ENCODE peak calls at places on chromosomes 4 and X, in four cellular contexts. N is lower leg skin; G is cardiac muscle cell; X is CD8-positive, alpha-beta T cell. A is an unnamed sample.
A peak's percentile ranks its signal among the peaks of the same experiment; 100 is the strongest.

GRCh38 chrX:22057667-22058066 is 25.5 kb downstream of the PHEX start:
- DNase-seq in G (no peak), N (no peak), X (no peak), A (no peak)

GRCh38 chrX:136636121-136636520 is 11.8 kb upstream of the CD40LG start:
- DNase-seq in X (no peak), G (no peak), N (no peak), A (no peak)

GRCh38 chrX:39725928-39726619 is 371.7 kb downstream of the BCOR start:
- DNase-seq in N (peak; percentile 76), G (peak; percentile 90), X (no peak), A (peak; percentile 67)

GRCh38 chr4:170071196-170071595 is 18.6 kb downstream of the AADAT start:
- DNase-seq in G (no peak), X (no peak), N (no peak), A (no peak)

GRCh38 chrX:110171442-110171841 is 146.4 kb downstream of the AMMECR1 start:
- DNase-seq in X (no peak), N (no peak), G (no peak), A (no peak)

GRCh38 chr4:3123201-3123671 is 48.8 kb downstream of the HTT start:
- DNase-seq in N (no peak), G (peak; percentile 68), X (no peak), A (peak; percentile 89)

GRCh38 chr4:31613946-31614623 is 893.9 kb downstream of the PCDH7 start:
- DNase-seq in N (no peak), X (no peak), G (no peak), A (peak; percentile 65)

GRCh38 chrX:45769919-45770582 is 569.4 kb upstream of the DIPK2B start:
- DNase-seq in X (no peak), N (peak; percentile 93), G (peak; percentile 90), A (peak; percentile 96)

GRCh38 chrX:2676794-2677675 is 14.1 kb upstream of the CD99 start:
- DNase-seq in X (no peak), N (no peak), G (peak; percentile 43), A (no peak)

GRCh38 chr4:60744767-60745166 is 455.4 kb upstream of the ADGRL3 start:
- DNase-seq in G (peak; percentile 28), N (no peak), X (no peak), A (peak; percentile 28)

GRCh38 chr4:155966661-155967060 is 13.0 kb upstream of the CTSO start:
- DNase-seq in N (no peak), G (no peak), X (no peak), A (no peak)

GRCh38 chr4:5992171-5993062 is 25.8 kb downstream of the C4orf50 start:
- DNase-seq in N (peak; percentile 57), G (no peak), X (no peak), A (no peak)

DNA sequence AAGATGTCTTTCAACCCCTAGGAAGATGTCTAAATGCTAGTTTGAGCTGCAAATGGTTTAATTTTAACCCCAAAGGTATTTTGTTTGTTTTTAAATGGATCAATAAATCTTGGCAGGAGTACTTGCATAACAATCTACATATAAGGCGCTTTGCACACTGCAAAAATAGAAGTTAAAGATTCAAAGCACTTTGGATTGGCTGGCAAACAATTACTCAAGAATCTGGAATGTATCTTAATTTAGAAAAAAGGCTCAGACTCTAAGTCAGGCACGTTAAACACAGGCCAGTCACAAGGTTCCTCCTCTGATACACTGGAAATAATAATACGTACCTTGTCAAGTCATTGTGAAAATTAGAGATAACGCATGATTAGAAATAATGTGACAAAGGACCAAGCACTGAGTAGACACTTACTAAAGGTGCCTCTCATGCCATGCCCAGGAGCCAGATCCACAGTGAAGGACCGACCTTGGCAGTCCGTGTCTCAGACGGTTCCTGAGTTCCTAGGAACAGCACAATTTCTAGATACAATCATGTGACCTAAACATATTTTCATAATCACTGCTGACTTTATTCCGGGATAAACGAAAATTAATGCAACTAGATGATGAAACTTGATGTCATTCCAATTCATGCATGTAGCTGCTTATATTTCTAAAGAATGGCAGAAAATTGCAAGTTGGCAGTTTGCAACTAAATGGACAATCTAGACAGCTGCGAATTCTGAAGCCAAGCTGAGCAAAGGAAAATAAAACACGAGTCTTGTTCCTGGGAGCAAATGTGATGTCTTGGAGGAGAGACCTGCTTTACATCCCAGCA is 49.6 kb downstream of the PROM1 start:
- DNase-seq in X (no peak), G (peak; percentile 14), N (no peak), A (peak; percentile 57)
- H3K4me3 ChIP-seq in X (no peak overlapping the region), G (no peak overlapping the region), N (no peak overlapping the region), A (no peak overlapping the region)

GRCh38 chr4:72290737-72291136 is 258.9 kb downstream of the NPFFR2 start:
- DNase-seq in G (no peak), X (no peak), N (no peak), A (no peak)

GRCh38 chr4:72280252-72280651 is 248.5 kb downstream of the NPFFR2 start:
- DNase-seq in X (no peak), N (no peak), G (no peak), A (no peak)

GRCh38 chr4:72283357-72283756 is 251.6 kb downstream of the NPFFR2 start:
- DNase-seq in X (no peak), N (no peak), G (no peak), A (no peak)

DNA sequence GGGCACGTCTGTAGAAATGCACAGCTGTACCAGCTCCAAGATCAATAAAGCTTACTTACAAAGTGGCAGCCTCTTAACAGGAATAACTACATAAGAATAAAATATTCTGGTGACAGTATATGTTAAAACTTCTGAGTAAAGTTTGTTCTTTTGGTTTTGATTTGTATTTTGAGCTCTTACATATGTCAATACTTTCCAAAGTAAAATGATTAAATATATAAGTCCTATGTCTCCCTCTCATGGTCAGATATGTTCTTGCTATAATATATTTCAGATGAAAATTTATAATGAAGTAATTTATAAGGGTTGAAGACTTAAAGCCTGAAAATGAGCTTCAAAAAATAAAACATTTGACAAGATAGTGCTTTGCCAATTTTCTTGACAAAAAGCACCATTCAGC is 254.4 kb downstream of the NPFFR2 start:
- DNase-seq in N (no peak), G (peak; percentile 23), X (no peak), A (peak; percentile 39)
- TF ChIP-seq CTCF in N (no peak), G (no peak), X (no peak), A (no peak)

DNA sequence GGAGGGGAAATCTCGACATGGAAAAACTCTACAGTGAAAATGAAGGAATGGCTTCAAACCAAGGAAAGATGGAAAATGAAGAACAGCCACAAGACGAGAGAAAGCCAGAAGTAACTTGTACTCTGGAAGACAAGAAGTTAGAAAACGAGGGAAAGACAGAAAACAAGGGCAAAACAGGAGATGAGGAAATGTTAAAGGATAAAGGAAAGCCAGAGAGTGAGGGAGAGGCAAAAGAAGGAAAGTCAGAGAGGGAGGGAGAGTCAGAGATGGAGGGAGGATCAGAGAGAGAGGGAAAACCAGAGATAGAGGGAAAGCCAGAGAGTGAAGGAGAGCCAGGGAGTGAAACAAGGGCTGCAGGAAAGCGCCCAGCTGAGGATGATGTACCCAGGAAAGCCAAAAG is 1.3 kb downstream of the TCEAL4 start:
- DNase-seq in N (no peak), X (no peak), G (no peak), A (no peak)
- H3K4me3 ChIP-seq in N (no peak overlapping the region), X (no peak overlapping the region), G (no peak overlapping the region), A (peak overlapping the region; percentile 75)

DNA sequence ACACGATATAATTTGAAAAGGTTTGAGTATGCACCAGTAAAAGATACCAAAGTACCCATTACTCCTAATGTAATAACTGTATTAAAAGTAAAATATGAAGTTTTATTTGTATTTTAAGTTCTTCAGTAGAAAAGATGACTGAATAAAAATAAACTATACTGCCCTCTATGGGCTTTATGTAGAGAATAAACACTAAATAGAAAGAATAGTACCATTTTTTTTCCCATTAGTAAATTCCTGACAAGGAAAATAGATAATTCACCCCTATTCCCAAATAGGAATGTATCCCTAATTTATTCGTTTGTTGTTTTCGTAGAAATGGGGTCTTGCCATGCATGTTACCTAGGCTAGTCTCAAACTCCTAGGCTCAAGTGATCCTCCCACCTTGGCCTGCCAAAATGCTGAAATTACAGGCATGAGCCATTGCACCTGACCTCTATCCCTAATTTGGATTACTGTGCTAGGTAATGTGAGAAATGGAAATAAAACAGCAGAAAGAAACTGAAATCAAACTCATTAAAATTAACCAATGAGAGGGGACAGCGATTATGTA is 73.6 kb upstream of the COX18 start:
- DNase-seq in N (no peak), G (peak; percentile 4), X (no peak), A (peak; percentile 8)
- TF ChIP-seq CTCF in N (no peak), G (peak; percentile 27), X (peak; percentile 38), A (peak; percentile 26)

GRCh38 chr4:128371004-128371777 is 83.6 kb upstream of the PGRMC2 start:
- DNase-seq in G (peak; percentile 47), N (no peak), X (no peak), A (no peak)
- H3K4me3 ChIP-seq in G (no peak overlapping the region), N (no peak overlapping the region), X (no peak overlapping the region), A (no peak overlapping the region)

GRCh38 chr4:140092094-140092820 is 61.7 kb downstream of the MAML3 start:
- DNase-seq in G (no peak), N (peak; percentile 88), X (no peak), A (no peak)
- TF ChIP-seq CTCF in G (no peak), N (no peak), X (no peak), A (no peak)

GRCh38 chr4:153245775-153246174 is 41.5 kb downstream of the TRIM2 start:
- DNase-seq in G (no peak), N (peak; percentile 42), X (no peak), A (no peak)
- H3K4me3 ChIP-seq in G (no peak overlapping the region), N (no peak overlapping the region), X (no peak overlapping the region), A (no peak overlapping the region)

DNA sequence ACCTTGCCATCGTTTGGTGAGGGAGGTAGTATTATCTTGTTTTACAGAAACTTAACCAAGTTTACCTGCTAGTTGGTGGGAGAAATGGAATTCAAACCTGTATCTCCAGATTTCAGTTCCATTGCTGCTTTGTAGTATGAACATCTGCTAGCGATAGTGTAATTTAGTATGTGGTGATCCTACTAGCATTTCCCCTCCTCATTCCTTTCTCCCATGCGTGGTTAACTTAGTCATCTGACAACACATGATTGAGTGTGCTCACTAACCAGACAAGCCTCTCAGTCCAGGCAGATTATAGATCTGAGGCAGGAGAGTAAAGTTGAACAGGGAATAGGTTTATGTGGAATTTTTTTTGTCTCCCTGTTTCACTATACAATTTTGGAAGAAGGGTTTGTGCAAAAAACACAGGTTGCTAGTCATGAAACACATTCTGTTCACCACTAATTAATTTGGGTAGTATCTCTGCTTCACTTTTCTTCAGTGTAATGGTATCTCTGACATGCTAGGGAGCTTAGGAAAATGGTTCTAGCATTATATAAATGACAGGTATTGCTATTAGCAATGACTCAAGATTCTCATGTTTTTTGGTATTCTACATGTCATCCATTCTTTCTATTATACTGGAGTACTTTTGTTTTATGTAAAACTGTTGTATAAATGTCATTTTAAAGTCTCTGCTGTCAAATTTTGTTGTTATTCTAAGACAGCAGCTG is 21.7 kb downstream of the RBPJ start:
- DNase-seq in N (no peak), X (no peak), G (peak; percentile 58), A (peak; percentile 86)
- TF ChIP-seq CTCF in N (no peak), X (no peak), G (no peak), A (no peak)

GRCh38 chr4:40000711-40001110 is 23.0 kb upstream of the PDS5A start:
- DNase-seq in N (no peak), X (no peak), G (no peak), A (no peak)
- H3K4me3 ChIP-seq in N (no peak overlapping the region), X (no peak overlapping the region), G (no peak overlapping the region), A (no peak overlapping the region)